ENCODE peak calls at places on chromosomes 6 and 20, in ten cellular contexts. One of them, this sample, is unnamed.

GRCh38 chr6:141541766-141542324 is 590.9 kb upstream of the GJE1 start:
- DNase-seq in cardiac muscle cell: no peak
- DNase-seq in fibroblast of lung: peak; percentile 33
- DNase-seq in cardiac fibroblast: peak; percentile 61
- DNase-seq in AG09309: no peak
- DNase-seq in pancreas: no peak
- DNase-seq in coronary artery: no peak
- DNase-seq in neuronal stem cell: no peak
- DNase-seq in fibroblast of mammary gland: peak; percentile 35
- DNase-seq in astrocyte of the cerebellum: no peak
- DNase-seq in this sample: no peak

GRCh38 chr6:169574420-169574819 is 127.4 kb downstream of the WDR27 start:
- DNase-seq in cardiac muscle cell: no peak
- DNase-seq in fibroblast of lung: no peak
- DNase-seq in cardiac fibroblast: no peak
- DNase-seq in AG09309: no peak
- DNase-seq in pancreas: no peak
- DNase-seq in coronary artery: no peak
- DNase-seq in neuronal stem cell: no peak
- DNase-seq in fibroblast of mammary gland: no peak
- DNase-seq in astrocyte of the cerebellum: no peak
- DNase-seq in this sample: no peak

GRCh38 chr20:34581341-34582189 is 23.0 kb downstream of the MAP1LC3A start:
- DNase-seq in cardiac muscle cell: no peak
- DNase-seq in fibroblast of lung: peak; percentile 69
- DNase-seq in cardiac fibroblast: peak; percentile 82
- DNase-seq in AG09309: no peak
- DNase-seq in pancreas: no peak
- DNase-seq in coronary artery: peak; percentile 71
- DNase-seq in neuronal stem cell: no peak
- DNase-seq in fibroblast of mammary gland: peak; percentile 61
- DNase-seq in astrocyte of the cerebellum: peak; percentile 64
- DNase-seq in this sample: no peak

GRCh38 chr20:12610871-12611270 is 397.9 kb upstream of the SPTLC3 start:
- DNase-seq in cardiac muscle cell: no peak
- DNase-seq in fibroblast of lung: no peak
- DNase-seq in cardiac fibroblast: no peak
- DNase-seq in AG09309: no peak
- DNase-seq in pancreas: no peak
- DNase-seq in coronary artery: no peak
- DNase-seq in neuronal stem cell: no peak
- DNase-seq in fibroblast of mammary gland: no peak
- DNase-seq in astrocyte of the cerebellum: no peak
- DNase-seq in this sample: no peak

GRCh38 chr6:167306401-167306998 is 15.4 kb downstream of the UNC93A start:
- DNase-seq in cardiac muscle cell: no peak
- DNase-seq in fibroblast of lung: peak; percentile 50
- DNase-seq in cardiac fibroblast: no peak
- DNase-seq in AG09309: no peak
- DNase-seq in pancreas: no peak
- DNase-seq in coronary artery: no peak
- DNase-seq in neuronal stem cell: no peak
- DNase-seq in fibroblast of mammary gland: no peak
- DNase-seq in astrocyte of the cerebellum: no peak
- DNase-seq in this sample: no peak

GRCh38 chr6:42071881-42072583 is 21.7 kb downstream of the TAF8 start:
- DNase-seq in cardiac muscle cell: no peak
- DNase-seq in fibroblast of lung: no peak
- DNase-seq in cardiac fibroblast: no peak
- DNase-seq in AG09309: no peak
- DNase-seq in pancreas: no peak
- DNase-seq in coronary artery: no peak
- DNase-seq in neuronal stem cell: no peak
- DNase-seq in fibroblast of mammary gland: no peak
- DNase-seq in astrocyte of the cerebellum: no peak
- DNase-seq in this sample: no peak

GRCh38 chr6:30647039-30647801 is at the start of gene C6orf136:
- DNase-seq in cardiac muscle cell: peak; percentile 93
- DNase-seq in fibroblast of lung: peak; percentile 82
- DNase-seq in cardiac fibroblast: peak; percentile 48
- DNase-seq in AG09309: no peak
- DNase-seq in pancreas: peak; percentile 98
- DNase-seq in coronary artery: peak; percentile 89
- DNase-seq in neuronal stem cell: peak; percentile 89
- DNase-seq in fibroblast of mammary gland: peak; percentile 23
- DNase-seq in astrocyte of the cerebellum: peak; percentile 81
- DNase-seq in this sample: peak; percentile 77

GRCh38 chr20:9038791-9039190 is 30.1 kb upstream of the PLCB4 start:
- DNase-seq in cardiac muscle cell: no peak
- DNase-seq in fibroblast of lung: no peak
- DNase-seq in cardiac fibroblast: no peak
- DNase-seq in AG09309: peak; percentile 13
- DNase-seq in pancreas: no peak
- DNase-seq in coronary artery: no peak
- DNase-seq in neuronal stem cell: no peak
- DNase-seq in fibroblast of mammary gland: peak; percentile 85
- DNase-seq in astrocyte of the cerebellum: no peak
- DNase-seq in this sample: no peak

GRCh38 chr6:154520280-154520679 is 9.8 kb upstream of the CNKSR3 start:
- DNase-seq in cardiac muscle cell: peak; percentile 26
- DNase-seq in fibroblast of lung: no peak
- DNase-seq in cardiac fibroblast: no peak
- DNase-seq in AG09309: no peak
- DNase-seq in pancreas: no peak
- DNase-seq in coronary artery: no peak
- DNase-seq in neuronal stem cell: no peak
- DNase-seq in fibroblast of mammary gland: no peak
- DNase-seq in astrocyte of the cerebellum: no peak
- DNase-seq in this sample: no peak

GRCh38 chr20:22789661-22790060 is 205.3 kb upstream of the FOXA2 start:
- DNase-seq in cardiac muscle cell: no peak
- DNase-seq in fibroblast of lung: no peak
- DNase-seq in cardiac fibroblast: no peak
- DNase-seq in AG09309: no peak
- DNase-seq in pancreas: no peak
- DNase-seq in coronary artery: no peak
- DNase-seq in neuronal stem cell: no peak
- DNase-seq in fibroblast of mammary gland: no peak
- DNase-seq in astrocyte of the cerebellum: no peak
- DNase-seq in this sample: no peak

GRCh38 chr6:14380421-14380820 is 262.8 kb downstream of the CD83 start:
- DNase-seq in cardiac muscle cell: no peak
- DNase-seq in fibroblast of lung: peak; percentile 3
- DNase-seq in cardiac fibroblast: no peak
- DNase-seq in AG09309: no peak
- DNase-seq in pancreas: no peak
- DNase-seq in coronary artery: no peak
- DNase-seq in neuronal stem cell: peak; percentile 87
- DNase-seq in fibroblast of mammary gland: no peak
- DNase-seq in astrocyte of the cerebellum: no peak
- DNase-seq in this sample: no peak

GRCh38 chr6:15406452-15406851 is 160.6 kb downstream of the JARID2 start:
- DNase-seq in cardiac muscle cell: no peak
- DNase-seq in fibroblast of lung: no peak
- DNase-seq in cardiac fibroblast: no peak
- DNase-seq in AG09309: no peak
- DNase-seq in pancreas: no peak
- DNase-seq in coronary artery: no peak
- DNase-seq in neuronal stem cell: no peak
- DNase-seq in fibroblast of mammary gland: no peak
- DNase-seq in astrocyte of the cerebellum: no peak
- DNase-seq in this sample: no peak
- H3K4me3 ChIP-seq in cardiac muscle cell: no peak overlapping the region
- H3K4me3 ChIP-seq in fibroblast of lung: no peak overlapping the region
- H3K4me3 ChIP-seq in cardiac fibroblast: no peak overlapping the region
- H3K4me3 ChIP-seq in AG09309: no peak overlapping the region
- H3K4me3 ChIP-seq in pancreas: no peak overlapping the region
- H3K4me3 ChIP-seq in coronary artery: no peak overlapping the region
- H3K4me3 ChIP-seq in neuronal stem cell: no peak overlapping the region
- H3K4me3 ChIP-seq in fibroblast of mammary gland: no peak overlapping the region
- H3K4me3 ChIP-seq in astrocyte of the cerebellum: no peak overlapping the region
- H3K4me3 ChIP-seq in this sample: no peak overlapping the region

GRCh38 chr6:93177918-93178317 is 241.4 kb downstream of the EPHA7 start:
- DNase-seq in cardiac muscle cell: no peak
- DNase-seq in fibroblast of lung: no peak
- DNase-seq in cardiac fibroblast: no peak
- DNase-seq in AG09309: no peak
- DNase-seq in pancreas: no peak
- DNase-seq in coronary artery: no peak
- DNase-seq in neuronal stem cell: no peak
- DNase-seq in fibroblast of mammary gland: no peak
- DNase-seq in astrocyte of the cerebellum: no peak
- DNase-seq in this sample: no peak

GRCh38 chr6:93182933-93183479 is 236.4 kb downstream of the EPHA7 start:
- DNase-seq in cardiac muscle cell: no peak
- DNase-seq in fibroblast of lung: no peak
- DNase-seq in cardiac fibroblast: no peak
- DNase-seq in AG09309: no peak
- DNase-seq in pancreas: no peak
- DNase-seq in coronary artery: no peak
- DNase-seq in neuronal stem cell: no peak
- DNase-seq in fibroblast of mammary gland: no peak
- DNase-seq in astrocyte of the cerebellum: no peak
- DNase-seq in this sample: no peak

GRCh38 chr6:93176070-93176469 is 243.3 kb downstream of the EPHA7 start:
- DNase-seq in cardiac muscle cell: no peak
- DNase-seq in fibroblast of lung: no peak
- DNase-seq in cardiac fibroblast: no peak
- DNase-seq in AG09309: no peak
- DNase-seq in pancreas: no peak
- DNase-seq in coronary artery: no peak
- DNase-seq in neuronal stem cell: no peak
- DNase-seq in fibroblast of mammary gland: no peak
- DNase-seq in astrocyte of the cerebellum: no peak
- DNase-seq in this sample: no peak

GRCh38 chr6:93177451-93177850 is 241.9 kb downstream of the EPHA7 start:
- DNase-seq in cardiac muscle cell: no peak
- DNase-seq in fibroblast of lung: no peak
- DNase-seq in cardiac fibroblast: no peak
- DNase-seq in AG09309: no peak
- DNase-seq in pancreas: no peak
- DNase-seq in coronary artery: no peak
- DNase-seq in neuronal stem cell: no peak
- DNase-seq in fibroblast of mammary gland: no peak
- DNase-seq in astrocyte of the cerebellum: no peak
- DNase-seq in this sample: no peak
- H3K4me3 ChIP-seq in cardiac muscle cell: no peak overlapping the region
- H3K4me3 ChIP-seq in fibroblast of lung: no peak overlapping the region
- H3K4me3 ChIP-seq in cardiac fibroblast: no peak overlapping the region
- H3K4me3 ChIP-seq in AG09309: no peak overlapping the region
- H3K4me3 ChIP-seq in pancreas: no peak overlapping the region
- H3K4me3 ChIP-seq in coronary artery: no peak overlapping the region
- H3K4me3 ChIP-seq in neuronal stem cell: no peak overlapping the region
- H3K4me3 ChIP-seq in fibroblast of mammary gland: no peak overlapping the region
- H3K4me3 ChIP-seq in astrocyte of the cerebellum: no peak overlapping the region
- H3K4me3 ChIP-seq in this sample: no peak overlapping the region

DNA sequence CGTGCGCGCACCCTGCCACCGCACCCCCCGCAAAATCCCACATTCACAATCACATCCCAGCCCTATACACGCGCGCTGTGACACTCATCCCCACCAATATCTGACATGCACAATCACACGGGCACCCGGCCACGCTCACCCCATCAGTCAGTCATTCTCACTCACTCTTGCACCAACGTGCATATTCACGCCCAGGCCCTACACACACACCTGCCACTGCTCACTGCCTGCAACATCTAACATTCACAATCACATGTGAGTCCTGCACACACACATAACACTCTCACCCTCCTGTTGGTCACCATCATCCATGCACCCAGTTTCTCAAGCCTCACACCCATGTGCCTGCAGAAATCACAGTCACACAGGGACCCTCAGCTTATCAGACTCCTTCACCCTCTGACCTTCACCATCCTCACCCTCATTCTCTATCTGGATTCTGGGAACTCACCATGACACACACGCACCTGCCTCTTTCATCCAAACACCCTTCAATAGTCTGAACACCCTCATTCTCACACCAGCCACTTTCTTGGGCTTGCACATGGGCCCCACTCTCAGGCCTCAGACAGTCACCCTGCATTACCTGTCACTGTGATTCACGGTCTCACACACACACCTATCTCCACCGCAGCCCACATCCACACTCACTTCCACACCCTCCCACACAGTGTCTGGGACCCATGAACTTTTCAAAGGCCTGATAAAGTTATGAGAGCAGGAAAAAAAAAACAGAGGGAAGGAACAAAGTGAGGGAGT is 748 bp upstream of the ATP9A start:
- DNase-seq in cardiac muscle cell: no peak
- DNase-seq in fibroblast of lung: peak; percentile 13
- DNase-seq in cardiac fibroblast: no peak
- DNase-seq in AG09309: no peak
- DNase-seq in pancreas: no peak
- DNase-seq in coronary artery: no peak
- DNase-seq in neuronal stem cell: no peak
- DNase-seq in fibroblast of mammary gland: no peak
- DNase-seq in astrocyte of the cerebellum: no peak
- DNase-seq in this sample: no peak
- H3K4me3 ChIP-seq in cardiac muscle cell: no peak overlapping the region
- H3K4me3 ChIP-seq in fibroblast of lung: peak overlapping the region; percentile 44
- H3K4me3 ChIP-seq in cardiac fibroblast: peak overlapping the region; percentile 31
- H3K4me3 ChIP-seq in AG09309: peak overlapping the region; percentile 29
- H3K4me3 ChIP-seq in pancreas: no peak overlapping the region
- H3K4me3 ChIP-seq in coronary artery: peak overlapping the region; percentile 91
- H3K4me3 ChIP-seq in neuronal stem cell: peak overlapping the region; percentile 79
- H3K4me3 ChIP-seq in fibroblast of mammary gland: no peak overlapping the region
- H3K4me3 ChIP-seq in astrocyte of the cerebellum: peak overlapping the region; percentile 20
- H3K4me3 ChIP-seq in this sample: peak overlapping the region; percentile 35

GRCh38 chr20:60254901-60255411 is 296.7 kb downstream of the CDH26 start:
- DNase-seq in cardiac muscle cell: no peak
- DNase-seq in fibroblast of lung: peak; percentile 64
- DNase-seq in cardiac fibroblast: peak; percentile 85
- DNase-seq in AG09309: peak; percentile 38
- DNase-seq in pancreas: no peak
- DNase-seq in coronary artery: no peak
- DNase-seq in neuronal stem cell: no peak
- DNase-seq in fibroblast of mammary gland: peak; percentile 93
- DNase-seq in astrocyte of the cerebellum: no peak
- DNase-seq in this sample: no peak
- H3K4me3 ChIP-seq in cardiac muscle cell: no peak overlapping the region
- H3K4me3 ChIP-seq in fibroblast of lung: no peak overlapping the region
- H3K4me3 ChIP-seq in cardiac fibroblast: no peak overlapping the region
- H3K4me3 ChIP-seq in AG09309: no peak overlapping the region
- H3K4me3 ChIP-seq in pancreas: no peak overlapping the region
- H3K4me3 ChIP-seq in coronary artery: no peak overlapping the region
- H3K4me3 ChIP-seq in neuronal stem cell: no peak overlapping the region
- H3K4me3 ChIP-seq in fibroblast of mammary gland: no peak overlapping the region
- H3K4me3 ChIP-seq in astrocyte of the cerebellum: no peak overlapping the region
- H3K4me3 ChIP-seq in this sample: no peak overlapping the region

GRCh38 chr6:148502773-148503135 is 160.1 kb downstream of the SASH1 start:
- DNase-seq in cardiac muscle cell: no peak
- DNase-seq in fibroblast of lung: no peak
- DNase-seq in cardiac fibroblast: peak; percentile 67
- DNase-seq in AG09309: no peak
- DNase-seq in pancreas: no peak
- DNase-seq in coronary artery: no peak
- DNase-seq in neuronal stem cell: no peak
- DNase-seq in fibroblast of mammary gland: no peak
- DNase-seq in astrocyte of the cerebellum: no peak
- DNase-seq in this sample: no peak
- H3K4me3 ChIP-seq in cardiac muscle cell: no peak overlapping the region
- H3K4me3 ChIP-seq in fibroblast of lung: no peak overlapping the region
- H3K4me3 ChIP-seq in cardiac fibroblast: no peak overlapping the region
- H3K4me3 ChIP-seq in AG09309: no peak overlapping the region
- H3K4me3 ChIP-seq in pancreas: no peak overlapping the region
- H3K4me3 ChIP-seq in coronary artery: no peak overlapping the region
- H3K4me3 ChIP-seq in neuronal stem cell: no peak overlapping the region
- H3K4me3 ChIP-seq in fibroblast of mammary gland: no peak overlapping the region
- H3K4me3 ChIP-seq in astrocyte of the cerebellum: no peak overlapping the region
- H3K4me3 ChIP-seq in this sample: no peak overlapping the region

This sample was measured in heart right ventricle.